ENCODE peak calls at places on chromosomes 12 and 14, in eight cellular contexts. Y is transverse colon, X is dorsolateral prefrontal cortex, U is tibial artery, S is brain microvascular endothelial cell, L is left ventricle myocardium inferior, D is kidney epithelial cell, F is cardiac muscle cell. Z is an unnamed sample.

GRCh38 chr12:101889216-101889752 is 11.9 kb downstream of the DRAM1 start:
- DNase-seq in Y (no peak), X (no peak), U (no peak), S (no peak), L (no peak), D (no peak), F (no peak), Z (no peak)

GRCh38 chr14:105299654-105300541 is 903 bp downstream of the BRF1 start:
- DNase-seq in Y (peak), X (no peak), U (no peak), S (no peak), L (no peak), D (no peak), F (no peak), Z (no peak)

GRCh38 chr12:20270557-20270956 is 97.8 kb upstream of the PDE3A start:
- DNase-seq in Y (no peak), X (no peak), U (no peak), S (no peak), L (no peak), D (no peak), F (no peak), Z (no peak)

GRCh38 chr12:11832100-11832499 is 182.6 kb downstream of the ETV6 start:
- DNase-seq in Y (no peak), X (no peak), U (no peak), S (no peak), L (no peak), D (no peak), F (no peak), Z (no peak)

GRCh38 chr14:33711761-33712160 is 239.1 kb downstream of the EGLN3 start:
- DNase-seq in Y (no peak), X (no peak), U (no peak), S (no peak), L (no peak), D (no peak), F (no peak), Z (no peak)

GRCh38 chr14:96135285-96135684 is 69.4 kb upstream of the BDKRB2 start:
- DNase-seq in Y (no peak), X (no peak), U (no peak), S (no peak), L (no peak), D (no peak), F (no peak), Z (no peak)

GRCh38 chr12:89863332-89863938 is 154.8 kb upstream of the ATP2B1 start:
- DNase-seq in Y (no peak), X (no peak), U (no peak), S (no peak), L (no peak), D (no peak), F (no peak), Z (no peak)

GRCh38 chr12:90936230-90937005 is 18.6 kb downstream of the CCER1 start:
- DNase-seq in Y (no peak), X (no peak), U (no peak), S (no peak), L (no peak), D (no peak), F (no peak), Z (no peak)

GRCh38 chr12:74449872-74450271 is 87.8 kb upstream of the ATXN7L3B start:
- DNase-seq in Y (no peak), X (no peak), U (no peak), S (peak), L (no peak), D (peak), F (no peak), Z (peak)
- TF ChIP-seq CTCF in Y (no peak), X (no peak), U (no peak), S (no peak), L (no peak), D (no peak), F (no peak), Z (no peak)

DNA sequence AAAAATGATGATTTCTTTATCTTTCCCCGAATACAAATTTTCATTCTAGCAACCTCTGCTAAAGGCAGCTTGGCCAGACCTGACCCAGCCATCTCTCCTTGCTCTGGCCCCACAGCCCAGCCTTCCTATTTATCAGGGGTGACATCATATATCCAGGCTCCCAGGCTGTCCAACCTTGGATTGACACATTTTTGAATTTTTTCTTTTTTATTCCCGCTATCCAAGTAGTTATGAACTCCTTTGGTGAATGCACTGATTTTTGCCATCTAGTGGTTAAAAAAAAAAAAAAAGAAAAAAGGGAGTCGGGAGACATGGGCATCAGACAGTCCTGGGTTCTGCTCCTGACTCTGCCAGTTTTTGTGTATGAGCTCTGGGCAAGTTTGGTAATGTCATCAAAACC is 120.5 kb downstream of the PTPN11 start:
- DNase-seq in Y (no peak), X (no peak), U (no peak), S (no peak), L (no peak), D (no peak), F (no peak), Z (no peak)
- TF ChIP-seq CTCF in Y (no peak), X (peak), U (no peak), S (no peak), L (no peak), D (no peak), F (peak), Z (no peak)

DNA sequence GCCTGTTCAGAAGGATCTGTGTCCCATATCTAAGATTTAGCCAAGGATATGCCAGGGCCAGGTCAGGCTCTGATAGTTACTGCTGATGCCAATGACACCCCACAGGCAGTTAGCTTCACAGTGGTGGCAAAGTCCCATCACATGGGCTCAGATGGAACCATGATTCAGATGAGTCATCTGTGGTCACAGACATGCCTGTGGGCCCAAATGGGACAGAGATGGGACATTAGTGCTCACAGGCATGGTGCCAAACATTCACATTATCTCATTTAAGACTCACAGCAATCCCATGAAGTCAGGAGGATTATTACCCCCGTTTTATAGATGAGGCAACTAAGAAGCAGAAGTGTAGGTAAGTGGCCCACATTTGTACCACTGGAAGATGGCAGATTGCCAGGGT is 207.8 kb downstream of the DPF3 start:
- DNase-seq in Y (no peak), X (no peak), U (no peak), S (no peak), L (no peak), D (no peak), F (no peak), Z (no peak)
- TF ChIP-seq CTCF in Y (no peak), X (no peak), U (no peak), S (no peak), L (no peak), D (no peak), F (no peak), Z (no peak)

DNA sequence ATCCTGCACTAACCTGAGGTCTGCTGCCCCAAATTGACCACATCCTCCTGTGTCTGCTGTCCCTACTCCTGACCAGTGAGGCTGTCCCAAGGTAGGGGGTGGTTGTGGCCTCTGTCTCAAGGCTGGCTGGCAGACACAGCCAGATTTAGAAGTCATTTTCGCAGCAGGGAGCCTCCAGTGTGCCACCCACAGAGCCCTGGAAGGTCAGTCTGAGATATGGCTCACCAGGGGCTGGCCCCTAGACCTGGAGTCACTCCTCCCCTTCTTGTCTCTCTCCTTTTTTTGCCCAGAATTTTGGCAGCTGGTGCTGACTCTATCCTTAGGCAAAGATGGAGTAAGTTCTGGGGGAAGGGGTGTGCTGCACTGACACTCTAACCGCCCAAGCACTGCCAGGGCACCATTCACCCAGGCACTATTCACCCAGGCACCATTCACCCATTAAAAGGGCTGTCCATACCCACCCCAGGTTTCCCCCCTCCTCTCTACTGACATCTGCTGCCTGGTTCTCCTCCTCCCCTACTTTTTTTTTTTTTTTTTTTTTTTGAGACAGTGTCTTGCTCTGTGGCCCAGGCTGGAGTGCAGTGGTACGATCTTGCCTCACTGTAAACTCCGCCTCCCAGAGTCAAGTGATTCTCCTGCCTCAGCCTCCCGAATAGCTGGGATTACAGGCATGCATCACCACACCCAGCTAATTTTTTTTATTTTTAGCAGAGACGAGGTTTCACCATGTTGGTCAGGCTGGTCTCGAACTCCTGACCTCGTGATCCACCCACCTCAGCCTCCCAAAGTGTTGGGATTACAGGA is 7.7 kb downstream of the DDN start:
- DNase-seq in Y (no peak), X (no peak), U (no peak), S (no peak), L (no peak), D (no peak), F (no peak), Z (no peak)
- TF ChIP-seq CTCF in Y (no peak), X (no peak), U (no peak), S (no peak), L (no peak), D (no peak), F (no peak), Z (no peak)

DNA sequence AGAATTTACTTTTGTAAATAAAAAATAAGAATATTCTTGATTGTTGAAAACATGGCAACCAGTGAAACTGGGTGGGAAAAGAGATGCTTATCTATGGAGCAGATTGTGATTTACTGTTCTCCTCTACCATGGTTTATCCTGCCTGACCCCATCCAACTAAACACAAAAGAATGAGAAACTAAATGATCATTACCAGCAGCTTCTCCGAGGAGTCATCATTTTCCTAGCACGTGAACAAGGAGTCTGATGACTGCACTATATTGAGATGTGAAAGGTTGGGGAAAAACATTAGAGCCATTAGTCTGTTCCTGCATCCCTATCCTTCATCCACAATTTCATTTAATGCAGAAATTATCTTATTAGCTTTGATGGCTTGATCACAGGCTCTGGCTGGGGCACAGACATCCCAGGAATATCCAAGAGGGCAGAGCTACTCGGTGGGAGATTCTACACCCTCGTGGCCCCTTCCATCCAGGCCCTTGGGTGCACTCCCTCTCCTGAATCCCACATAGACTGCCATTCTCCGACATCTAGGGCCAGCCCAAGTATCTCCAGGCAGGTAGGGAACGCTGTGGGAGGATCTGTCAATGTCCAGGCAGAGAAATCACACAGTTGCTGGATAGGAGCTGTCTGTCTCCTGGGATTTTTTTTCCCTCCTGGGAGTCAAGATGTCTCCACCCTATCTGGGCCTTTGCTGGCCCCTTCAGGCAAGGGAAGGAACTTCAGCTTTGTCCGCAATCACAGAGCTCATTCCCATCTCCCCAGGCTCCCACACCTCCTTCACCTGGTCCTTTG is 43.3 kb upstream of the DHRS4 start:
- DNase-seq in Y (peak), X (no peak), U (no peak), S (peak), L (no peak), D (no peak), F (peak), Z (peak)
- TF ChIP-seq CTCF in Y (peak), X (peak), U (peak), S (peak), L (peak), D (peak), F (peak), Z (peak)

DNA sequence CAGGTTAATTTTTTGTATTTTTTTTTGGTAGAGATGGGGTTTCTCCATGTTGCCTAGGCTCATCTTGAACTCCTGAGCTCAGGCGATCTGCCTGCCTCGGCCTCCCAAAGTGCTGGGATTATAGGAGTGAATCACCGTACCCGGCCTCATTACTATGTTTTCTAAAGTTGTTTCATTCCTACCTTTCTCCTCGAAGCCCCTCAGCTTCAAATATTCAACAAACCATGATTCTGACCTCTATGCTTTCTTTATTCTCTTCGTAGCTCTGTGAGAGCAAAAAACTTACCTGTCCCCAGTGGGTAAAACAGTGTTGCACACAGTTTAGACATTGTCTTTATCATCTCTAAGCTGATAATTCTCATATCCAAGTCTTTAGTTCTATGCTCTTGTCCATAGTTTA is 26.2 kb upstream of the MDM2 start:
- DNase-seq in Y (no peak), X (no peak), U (no peak), S (no peak), L (no peak), D (no peak), F (no peak), Z (no peak)
- TF ChIP-seq CTCF in Y (no peak), X (no peak), U (no peak), S (no peak), L (no peak), D (no peak), F (no peak), Z (no peak)

GRCh38 chr12:66944365-66944764 is 265.5 kb upstream of the GRIP1 start:
- DNase-seq in Y (no peak), X (no peak), U (no peak), S (no peak), L (no peak), D (no peak), F (no peak), Z (no peak)

GRCh38 chr12:66945189-66945817 is 266.4 kb upstream of the GRIP1 start:
- DNase-seq in Y (no peak), X (no peak), U (no peak), S (no peak), L (no peak), D (no peak), F (no peak), Z (no peak)

GRCh38 chr12:66947119-66947518 is 268.2 kb upstream of the GRIP1 start:
- DNase-seq in Y (no peak), X (no peak), U (no peak), S (no peak), L (no peak), D (no peak), F (no peak), Z (no peak)

GRCh38 chr12:66941150-66941549 is 262.3 kb upstream of the GRIP1 start:
- DNase-seq in Y (no peak), X (no peak), U (no peak), S (no peak), L (no peak), D (no peak), F (no peak), Z (no peak)

DNA sequence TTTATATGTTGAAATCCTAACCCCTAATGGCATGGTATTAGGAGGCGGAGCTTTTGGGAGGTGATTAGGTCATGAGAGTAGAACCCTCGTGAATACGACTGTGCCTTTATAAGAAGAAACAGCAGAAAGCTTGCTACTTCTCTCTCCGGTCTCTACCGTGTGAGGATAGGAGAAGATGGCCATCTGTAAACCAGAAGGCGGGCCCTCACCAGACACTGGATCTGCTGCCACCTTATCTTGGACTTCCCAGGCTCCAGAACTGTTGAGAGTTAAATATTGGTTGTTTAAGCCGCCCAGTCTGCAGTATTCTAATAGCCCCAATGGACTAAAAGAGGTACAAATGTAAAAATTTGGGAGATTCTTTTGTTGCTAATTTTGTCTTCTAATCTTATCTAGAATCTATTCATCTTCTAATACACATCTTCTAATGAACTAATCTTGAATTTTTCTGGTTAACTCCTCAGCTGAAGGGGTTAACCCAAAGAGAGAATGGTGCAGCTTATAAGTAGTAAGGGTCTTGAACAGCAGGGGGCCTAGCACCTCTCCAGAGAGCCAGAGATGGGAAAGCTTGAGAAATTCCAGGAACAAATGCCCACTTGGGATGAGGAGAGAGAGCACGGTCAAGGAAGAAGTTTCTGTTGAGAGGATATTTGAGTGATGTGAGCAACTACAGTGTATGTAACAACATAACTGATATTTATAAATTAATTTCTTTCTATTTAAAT is 264.0 kb upstream of the GRIP1 start:
- DNase-seq in Y (no peak), X (no peak), U (no peak), S (no peak), L (no peak), D (no peak), F (peak), Z (no peak)
- TF ChIP-seq CTCF in Y (no peak), X (no peak), U (no peak), S (peak), L (no peak), D (no peak), F (no peak), Z (no peak)

DNA sequence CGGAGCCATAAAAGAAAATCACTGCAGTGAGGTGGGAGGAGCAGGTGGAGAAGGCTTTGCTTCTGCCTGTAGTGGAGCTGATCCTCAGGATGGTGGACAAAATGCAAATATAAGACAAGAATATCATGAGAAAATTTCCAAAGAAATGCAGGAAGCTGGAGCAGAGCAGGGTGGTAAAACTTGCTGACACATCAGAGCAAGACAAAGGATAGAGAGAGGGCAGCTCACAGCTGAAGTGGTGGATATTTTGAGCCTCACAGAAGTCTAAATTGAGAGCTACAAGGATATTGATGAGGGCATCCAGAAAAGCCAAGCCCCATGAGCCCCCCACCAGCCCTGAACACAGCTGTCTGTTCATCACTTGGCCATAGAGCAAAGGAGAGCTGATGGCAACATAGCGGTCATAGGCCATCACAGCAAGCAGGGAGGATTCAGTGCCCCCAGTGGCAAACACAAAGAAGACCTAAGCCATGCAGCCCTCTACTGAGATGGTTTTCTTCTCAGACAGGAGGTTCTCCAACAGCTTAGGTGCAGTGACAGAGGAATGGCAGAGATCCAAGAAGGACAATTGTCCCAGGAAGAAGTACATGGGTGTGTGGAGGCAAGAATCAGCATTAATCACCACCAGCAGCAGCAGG is 30.0 kb upstream of the ANP32D start:
- DNase-seq in Y (no peak), X (no peak), U (no peak), S (no peak), L (no peak), D (no peak), F (no peak), Z (no peak)
- TF ChIP-seq CTCF in Y (no peak), X (no peak), U (no peak), S (no peak), L (no peak), D (no peak), F (peak), Z (no peak)

GRCh38 chr12:79125358-79125757 is 260.8 kb downstream of the SYT1 start:
- DNase-seq in Y (no peak), X (no peak), U (no peak), S (no peak), L (no peak), D (no peak), F (no peak), Z (no peak)

GRCh38 chr12:79124385-79124784 is 259.8 kb downstream of the SYT1 start:
- DNase-seq in Y (no peak), X (no peak), U (no peak), S (no peak), L (no peak), D (no peak), F (no peak), Z (no peak)

GRCh38 chr12:79115743-79116142 is 251.2 kb downstream of the SYT1 start:
- DNase-seq in Y (no peak), X (no peak), U (no peak), S (no peak), L (no peak), D (no peak), F (no peak), Z (no peak)

GRCh38 chr12:79119796-79120195 is 255.2 kb downstream of the SYT1 start:
- DNase-seq in Y (no peak), X (no peak), U (no peak), S (no peak), L (no peak), D (no peak), F (peak), Z (no peak)

DNA sequence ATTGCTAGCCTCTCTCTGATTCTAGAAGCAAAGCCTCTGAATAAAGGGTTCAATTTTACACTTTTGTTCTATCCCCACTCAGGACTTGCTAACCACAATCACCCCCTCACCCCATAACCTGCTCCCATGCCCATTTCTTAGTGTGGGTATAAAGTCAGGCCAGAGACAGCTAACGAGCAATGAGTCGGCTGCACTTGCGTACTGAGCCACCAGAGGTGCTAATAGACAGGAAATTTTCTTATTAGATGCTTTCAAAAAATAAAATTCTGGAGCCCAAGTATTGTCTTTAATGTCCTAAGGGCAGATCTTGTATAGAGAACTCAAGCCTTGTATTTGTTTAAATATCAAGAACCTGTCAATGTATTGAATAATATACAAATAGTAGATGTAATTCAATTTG is 256.9 kb downstream of the SYT1 start:
- DNase-seq in Y (no peak), X (no peak), U (no peak), S (no peak), L (no peak), D (no peak), F (no peak), Z (no peak)
- TF ChIP-seq CTCF in Y (no peak), X (peak), U (no peak), S (peak), L (peak), D (peak), F (peak), Z (peak)